ENCODE peak calls at places on chromosomes 13 and 19, in five cellular contexts. L is neural progenitor cell; R is activated naive CD8-positive, alpha-beta T cell treated with anti-CD3 and anti-CD28 coated beads, Interleukin-2, amount 50 U/mL, for 24 hours; A is T-helper 2 cell; M is colonic mucosa. S is an unnamed sample.
A peak's percentile ranks its signal among the peaks of the same experiment; 100 is the strongest.

GRCh38 chr13:60787083-60787482 is 390.1 kb downstream of the TDRD3 start:
- DNase-seq in L (no peak), R (no peak), A (no peak), M (no peak), S (no peak)

GRCh38 chr19:51093066-51093465 is 10.4 kb upstream of the KLK14 start:
- DNase-seq in L (no peak), R (no peak), A (no peak), M (no peak), S (no peak)

GRCh38 chr13:103140001-103140671 is 73.9 kb upstream of the SLC10A2 start:
- DNase-seq in L (peak; percentile 46), R (no peak), A (no peak), M (no peak), S (no peak)

GRCh38 chr19:327291-328024 is 17.1 kb downstream of the MIER2 start:
- DNase-seq in L (no peak), R (no peak), A (no peak), M (no peak), S (no peak)

GRCh38 chr13:99996177-99996705 is 14.7 kb downstream of the ZIC2 start:
- DNase-seq in L (peak; percentile 57), R (no peak), A (no peak), M (no peak), S (no peak)

GRCh38 chr13:51958217-51958547 is 53.1 kb downstream of the ATP7B start:
- DNase-seq in L (no peak), R (no peak), A (no peak), M (peak; percentile 78), S (no peak)

GRCh38 chr13:77507931-77508776 is 27.4 kb upstream of the SCEL start:
- DNase-seq in L (no peak), R (no peak), A (no peak), M (no peak), S (no peak)

GRCh38 chr13:100330662-100331061 is 241.8 kb downstream of the PCCA start:
- DNase-seq in L (no peak), R (no peak), A (no peak), M (no peak), S (no peak)

GRCh38 chr19:6464070-6464873 is at the start of gene CRB3:
- DNase-seq in L (peak; percentile 53), R (peak; percentile 29), A (no peak), M (peak; percentile 99), S (peak; percentile 53)

GRCh38 chr13:99005609-99006008 is 27.7 kb upstream of the DOCK9 start:
- DNase-seq in L (no peak), R (no peak), A (no peak), M (no peak), S (no peak)

GRCh38 chr13:110648155-110648819 is 32.9 kb downstream of the NAXD start:
- DNase-seq in L (no peak), R (no peak), A (no peak), M (peak; percentile 11), S (no peak)